ENCODE peak calls at places on chromosomes 1 and 21, in four cellular contexts. T, G, D and Q are unnamed samples.

GRCh38 chr1:108830119-108831008 is 26.5 kb downstream of the AKNAD1 start:
- DNase-seq in T (no peak), G (no peak), D (peak; percentile 56), Q (peak; percentile 89)

GRCh38 chr1:91647061-91647460 is 146.4 kb downstream of the CDC7 start:
- DNase-seq in T (no peak), G (no peak), D (no peak), Q (no peak)

GRCh38 chr1:15053091-15053657 is 100.4 kb upstream of the TMEM51 start:
- DNase-seq in T (no peak), G (no peak), D (no peak), Q (no peak)

GRCh38 chr1:91700332-91700731 is 185.6 kb downstream of the TGFBR3 start:
- DNase-seq in T (no peak), G (no peak), D (no peak), Q (peak; percentile 21)

GRCh38 chr1:95554408-95554807 is 320.4 kb downstream of the RWDD3 start:
- DNase-seq in T (no peak), G (no peak), D (no peak), Q (no peak)

GRCh38 chr1:67339623-67340343 is 32.1 kb downstream of the IL12RB2 start:
- DNase-seq in T (no peak), G (no peak), D (no peak), Q (peak; percentile 82)

GRCh38 chr1:232805269-232806070 is at the start of gene MAP10:
- DNase-seq in T (peak; percentile 92), G (peak; percentile 78), D (peak; percentile 52), Q (peak; percentile 86)

GRCh38 chr21:38416791-38417190 is 81.5 kb downstream of the ERG start:
- DNase-seq in T (no peak), G (no peak), D (no peak), Q (no peak)

GRCh38 chr1:210654176-210654786 is 325.6 kb downstream of the HHAT start:
- DNase-seq in T (no peak), G (no peak), D (no peak), Q (peak; percentile 1)

GRCh38 chr1:29833596-29833995 is 597.3 kb downstream of the PTPRU start:
- DNase-seq in T (no peak), G (no peak), D (no peak), Q (no peak)

GRCh38 chr1:48864913-48865312 is 88.2 kb upstream of the BEND5 start:
- DNase-seq in T (no peak), G (no peak), D (no peak), Q (no peak)

GRCh38 chr1:32798191-32798590 is 19.0 kb downstream of the YARS1 start:
- DNase-seq in T (no peak), G (no peak), D (no peak), Q (peak; percentile 81)